ENCODE peak calls at places on chromosomes 11 and 22, in seven cellular contexts. S is HFFc6, J is H4, B is body of pancreas, D is T-helper 2 cell, M is left cardiac atrium, F is kidney. L is an unnamed sample.
A peak's percentile ranks its signal among the peaks of the same experiment; 100 is the strongest.

GRCh38 chr22:20431520-20432237 is 5.9 kb downstream of the SCARF2 start:
- DNase-seq in S (no peak), J (no peak), M (no peak), B (no peak), D (no peak), F (peak; percentile 79), L (peak; percentile 90)

GRCh38 chr11:19519912-19520641 is 192.6 kb upstream of the NAV2 start:
- DNase-seq in D (no peak), F (peak; percentile 85), B (no peak), M (peak; percentile 63), S (no peak), J (peak; percentile 60), L (no peak)

GRCh38 chr11:71991494-71991893 is 7.2 kb upstream of the IL18BP start:
- DNase-seq in F (no peak), B (no peak), S (no peak), J (no peak), D (no peak), M (no peak), L (no peak)

GRCh38 chr22:36330655-36331305 is 57.0 kb downstream of the MYH9 start:
- DNase-seq in F (peak; percentile 92), M (peak; percentile 87), B (no peak), J (no peak), S (peak; percentile 65), D (no peak), L (no peak)

GRCh38 chr11:124096364-124096763 is 18.9 kb upstream of the VWA5A start:
- DNase-seq in B (no peak), M (no peak), S (no peak), D (no peak), F (no peak), J (no peak), L (no peak)

GRCh38 chr11:61955031-61955415 is 4.9 kb downstream of the BEST1 start:
- DNase-seq in B (no peak), D (no peak), F (peak; percentile 90), M (peak; percentile 68), J (peak; percentile 69), S (peak; percentile 58), L (no peak)

GRCh38 chr11:76626921-76627391 is 43.6 kb downstream of the LRRC32 start:
- DNase-seq in B (no peak), S (peak; percentile 25), F (no peak), J (peak; percentile 75), M (no peak), D (peak; percentile 87), L (peak; percentile 34)

GRCh38 chr22:30159561-30160353 is 79.5 kb downstream of the HORMAD2 start:
- DNase-seq in D (no peak), B (no peak), M (peak; percentile 33), S (peak; percentile 22), F (no peak), J (peak; percentile 44), L (no peak)

GRCh38 chr22:37048133-37048532 is 3.4 kb upstream of the KCTD17 start:
- DNase-seq in M (no peak), D (no peak), F (no peak), J (no peak), S (peak; percentile 12), B (no peak), L (no peak)

GRCh38 chr22:44455151-44455962 is 42.7 kb downstream of the RTL6 start:
- DNase-seq in J (no peak), D (peak; percentile 87), M (no peak), F (peak; percentile 10), B (peak; percentile 10), S (no peak), L (no peak)

GRCh38 chr22:26461188-26461810 is 22.3 kb downstream of the HPS4 start:
- DNase-seq in F (no peak), S (peak; percentile 20), D (no peak), B (peak; percentile 69), M (peak; percentile 66), J (no peak), L (no peak)

GRCh38 chr11:131094828-131095227 is 178.5 kb upstream of the SNX19 start:
- DNase-seq in B (no peak), S (no peak), M (no peak), F (no peak), J (no peak), D (no peak), L (no peak)

L was measured in chondrocyte.